ENCODE peak calls at places on chromosome 15, in four cellular contexts. D, N, Q and E are unnamed samples.
A peak's percentile ranks its signal among the peaks of the same experiment; 100 is the strongest.

GRCh38 chr15:55106155-55106554 is 90.6 kb downstream of the RSL24D1 start:
- DNase-seq in D (no peak), N (no peak), Q (no peak), E (no peak)

GRCh38 chr15:48334260-48334659 is 3.0 kb downstream of the DUT start:
- DNase-seq in D (no peak), N (no peak), Q (no peak), E (no peak)

GRCh38 chr15:58805095-58805494 is 34.0 kb downstream of the MINDY2 start:
- DNase-seq in D (peak; percentile 53), N (peak; percentile 23), Q (peak; percentile 26), E (no peak)

GRCh38 chr15:62857411-62857853 is 185.1 kb upstream of the TPM1 start:
- DNase-seq in D (no peak), N (no peak), Q (no peak), E (no peak)

GRCh38 chr15:33022629-33023028 is 171.9 kb downstream of the FMN1 start:
- DNase-seq in D (peak; percentile 59), N (peak; percentile 70), Q (peak; percentile 38), E (peak; percentile 60)

GRCh38 chr15:71151061-71151460 is 35.8 kb downstream of the THSD4 start:
- DNase-seq in D (no peak), N (peak; percentile 51), Q (peak; percentile 32), E (peak; percentile 43)

GRCh38 chr15:92091155-92091734 is 237.7 kb downstream of the SLCO3A1 start:
- DNase-seq in D (peak; percentile 16), N (peak; percentile 11), Q (peak; percentile 41), E (no peak)

GRCh38 chr15:90231028-90232017 is 2.4 kb downstream of the CIB1 start:
- DNase-seq in D (no peak), N (no peak), Q (no peak), E (no peak)

GRCh38 chr15:73923488-73924164 is 2.6 kb upstream of the LOXL1 start:
- DNase-seq in D (no peak), N (no peak), Q (no peak), E (no peak)

GRCh38 chr15:34795267-34796081 is at the start of gene ACTC1:
- DNase-seq in D (peak; percentile 54), N (peak; percentile 52), Q (peak; percentile 39), E (peak; percentile 40)

GRCh38 chr15:98809273-98809672 is 160.9 kb downstream of the IGF1R start:
- DNase-seq in D (no peak), N (no peak), Q (no peak), E (no peak)

GRCh38 chr15:39624806-39625205 is 43.9 kb downstream of the THBS1 start:
- DNase-seq in D (peak; percentile 94), N (peak; percentile 93), Q (peak; percentile 93), E (peak; percentile 91)

GRCh38 chr15:29815000-29815704 is 7.1 kb downstream of the TJP1 start:
- DNase-seq in D (no peak), N (peak; percentile 65), Q (peak; percentile 40), E (peak; percentile 52)

GRCh38 chr15:93658026-93658790 is 569.2 kb upstream of the RGMA start:
- DNase-seq in D (no peak), N (no peak), Q (no peak), E (no peak)

GRCh38 chr15:75843618-75844610 is 667 bp downstream of the UBE2Q2 start:
- DNase-seq in D (peak; percentile 52), N (peak; percentile 37), Q (peak; percentile 45), E (peak; percentile 67)

GRCh38 chr15:42065008-42065407 is 29.4 kb downstream of the PLA2G4D start:
- DNase-seq in D (no peak), N (no peak), Q (no peak), E (no peak)

GRCh38 chr15:80442728-80443403 is 38.7 kb downstream of the ARNT2 start:
- DNase-seq in D (no peak), N (no peak), Q (no peak), E (no peak)

GRCh38 chr15:58447244-58448010 is 15.6 kb downstream of the LIPC start:
- DNase-seq in D (peak; percentile 69), N (peak; percentile 72), Q (peak; percentile 92), E (peak; percentile 95)

GRCh38 chr15:45548753-45549520 is 26.4 kb upstream of the SLC30A4 start:
- DNase-seq in D (peak; percentile 28), N (no peak), Q (no peak), E (no peak)

GRCh38 chr15:92634641-92635272 is 20.8 kb downstream of the FAM174B start:
- DNase-seq in D (no peak), N (no peak), Q (no peak), E (no peak)

GRCh38 chr15:59339252-59339672 is 33.4 kb downstream of the MYO1E start:
- DNase-seq in D (peak; percentile 69), N (no peak), Q (peak; percentile 45), E (peak; percentile 52)

GRCh38 chr15:40043927-40044716 is 5.1 kb upstream of the SRP14 start:
- DNase-seq in D (no peak), N (no peak), Q (no peak), E (no peak)

GRCh38 chr15:26069204-26069603 is 206.1 kb upstream of the ATP10A start:
- DNase-seq in D (no peak), N (no peak), Q (no peak), E (no peak)

GRCh38 chr15:40762919-40763800 is 708 bp upstream of the GCHFR start:
- DNase-seq in D (peak; percentile 54), N (peak; percentile 11), Q (peak; percentile 50), E (peak; percentile 52)

GRCh38 chr15:32933241-32933640 is 215.4 kb downstream of the GREM1 start:
- DNase-seq in D (no peak), N (no peak), Q (peak; percentile 36), E (no peak)

GRCh38 chr15:91422704-91423254 is 322.7 kb downstream of the SV2B start:
- DNase-seq in D (no peak), N (no peak), Q (no peak), E (no peak)

GRCh38 chr15:90957105-90957790 is 2.6 kb downstream of the RCCD1 start:
- DNase-seq in D (peak; percentile 32), N (peak; percentile 39), Q (peak; percentile 26), E (peak; percentile 41)

GRCh38 chr15:76190767-76191538 is 120.3 kb downstream of the ETFA start:
- DNase-seq in D (peak; percentile 72), N (peak; percentile 62), Q (peak; percentile 70), E (peak; percentile 77)

GRCh38 chr15:60358935-60359672 is 38.7 kb downstream of the ANXA2 start:
- DNase-seq in D (peak; percentile 81), N (peak; percentile 93), Q (peak; percentile 73), E (peak; percentile 88)

GRCh38 chr15:28987337-28987736 is 101.6 kb downstream of the APBA2 start:
- DNase-seq in D (no peak), N (no peak), Q (no peak), E (no peak)

GRCh38 chr15:30041868-30042267 is 40.9 kb upstream of the GOLGA8J start:
- DNase-seq in D (no peak), N (no peak), Q (no peak), E (no peak)

GRCh38 chr15:67199881-67200763 is 54.3 kb downstream of the AAGAB start:
- DNase-seq in D (no peak), N (peak; percentile 76), Q (no peak), E (no peak)

GRCh38 chr15:79132770-79133169 is 42.2 kb upstream of the RASGRF1 start:
- DNase-seq in D (no peak), N (no peak), Q (no peak), E (no peak)

GRCh38 chr15:40340038-40340739 is 550 bp downstream of the CCDC9B start:
- DNase-seq in D (peak; percentile 69), N (peak; percentile 73), Q (peak; percentile 82), E (peak; percentile 71)

GRCh38 chr15:39701988-39702387 is 80.7 kb downstream of the FSIP1 start:
- DNase-seq in D (no peak), N (no peak), Q (no peak), E (no peak)

GRCh38 chr15:65175511-65175910 is 9.6 kb downstream of the CLPX start:
- DNase-seq in D (no peak), N (no peak), Q (no peak), E (no peak)

GRCh38 chr15:73972984-73973682 is 19.0 kb downstream of the STOML1 start:
- DNase-seq in D (peak; percentile 83), N (peak; percentile 73), Q (peak; percentile 87), E (peak; percentile 83)

GRCh38 chr15:36595625-36596024 is 16.2 kb downstream of the CDIN1 start:
- DNase-seq in D (no peak), N (no peak), Q (no peak), E (no peak)

GRCh38 chr15:84714372-84714771 is 1.6 kb downstream of the SEC11A start:
- DNase-seq in D (no peak), N (no peak), Q (no peak), E (no peak)

GRCh38 chr15:84721381-84721780 is 5.4 kb upstream of the SEC11A start:
- DNase-seq in D (no peak), N (no peak), Q (no peak), E (no peak)

GRCh38 chr15:84715442-84716035 is 400 bp downstream of the SEC11A start:
- DNase-seq in D (peak; percentile 39), N (peak; percentile 28), Q (peak; percentile 28), E (peak; percentile 43)

GRCh38 chr15:84714816-84715215 is 1.1 kb downstream of the SEC11A start:
- DNase-seq in D (no peak), N (no peak), Q (no peak), E (no peak)

GRCh38 chr15:84716036-84716732 is at the start of gene SEC11A:
- DNase-seq in D (peak; percentile 94), N (peak; percentile 92), Q (peak; percentile 95), E (peak; percentile 95)
- TF ChIP-seq CTCF in D (no peak), N (no peak), Q (no peak), E (no peak)

DNA sequence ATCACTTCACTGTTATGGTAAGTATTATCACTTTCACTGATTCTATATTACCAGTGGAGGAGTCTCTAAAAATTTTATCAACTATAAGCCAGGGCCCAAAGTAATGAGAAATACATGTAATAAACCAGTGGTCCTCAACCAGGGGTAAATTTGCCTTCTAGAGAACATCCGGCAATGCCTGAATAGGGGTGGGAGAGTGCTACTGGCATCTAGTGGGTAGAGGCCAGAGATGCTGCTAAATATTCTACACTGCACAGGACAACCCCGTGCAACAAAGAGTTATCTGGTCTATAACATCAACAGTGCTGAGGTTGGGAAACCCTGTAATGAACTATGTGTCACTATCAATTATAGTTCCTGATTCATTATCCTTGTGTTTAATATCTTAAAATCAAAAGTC is 2.2 kb downstream of the LYSMD2 start:
- DNase-seq in D (no peak), N (no peak), Q (no peak), E (no peak)
- H3K4me3 ChIP-seq in D (no peak overlapping the region), N (no peak overlapping the region), Q (no peak overlapping the region), E (no peak overlapping the region)

DNA sequence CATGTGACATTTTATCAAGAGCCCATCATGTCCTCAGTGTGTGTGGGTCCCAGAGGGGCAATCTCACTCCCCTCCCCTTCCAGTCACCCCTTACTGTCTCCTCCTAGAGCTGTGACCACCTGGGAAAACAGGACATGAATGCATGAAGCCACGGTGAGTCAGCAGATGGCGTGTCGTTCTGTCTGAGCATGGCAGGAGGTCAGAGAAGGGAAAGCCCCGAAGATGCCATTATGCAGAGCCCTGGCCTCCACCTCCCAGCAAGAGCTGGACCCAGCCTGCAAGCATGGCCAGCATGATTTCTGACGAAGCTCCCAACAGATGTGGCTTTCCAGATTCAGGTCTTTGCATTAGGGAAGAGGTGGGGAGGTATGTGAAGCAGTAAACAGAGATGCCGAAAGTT is 118.4 kb downstream of the TLE3 start:
- DNase-seq in D (no peak), N (peak; percentile 18), Q (no peak), E (no peak)
- TF ChIP-seq CTCF in D (no peak), N (no peak), Q (no peak), E (no peak)

GRCh38 chr15:100726426-100727190 is 124.2 kb downstream of the ASB7 start:
- DNase-seq in D (no peak), N (peak; percentile 74), Q (peak; percentile 57), E (peak; percentile 57)
- H3K4me3 ChIP-seq in D (no peak overlapping the region), N (no peak overlapping the region), Q (no peak overlapping the region), E (no peak overlapping the region)

GRCh38 chr15:89072277-89072869 is 15.9 kb upstream of the ABHD2 start:
- DNase-seq in D (no peak), N (no peak), Q (no peak), E (no peak)
- TF ChIP-seq CTCF in D (no peak), N (no peak), Q (no peak), E (no peak)